ENCODE peak calls at places on chromosomes 4 and X, in five cellular contexts. O is colonic mucosa, S is tibial artery, M is stomach, R is suprapubic skin. X is an unnamed sample. For H3K36me3, the result is how much of the 10 kb centered on the place peaks cover.

GRCh38 chr4:42482516-42483327 is 85.4 kb downstream of the SHISA3 start:
- DNase-seq in O (no peak), S (no peak), M (no peak), R (no peak), X (no peak)

GRCh38 chr4:54526560-54526959 is 131.2 kb upstream of the KIT start:
- DNase-seq in O (no peak), S (no peak), M (no peak), R (no peak), X (no peak)

GRCh38 chrX:154529206-154529612 is 13.2 kb upstream of the FAM3A start:
- DNase-seq in O (no peak), S (no peak), M (no peak), R (no peak), X (no peak)

GRCh38 chr4:15938182-15938581 is 358 bp downstream of the FGFBP1 start:
- DNase-seq in O (peak), S (no peak), M (peak), R (no peak), X (no peak)

GRCh38 chr4:152803541-152803940 is 23.8 kb downstream of the ARFIP1 start:
- DNase-seq in O (no peak), S (no peak), M (no peak), R (no peak), X (no peak)

GRCh38 chr4:66906314-66906713 is 639.0 kb downstream of the CENPC start:
- DNase-seq in O (no peak), S (no peak), M (no peak), R (no peak), X (no peak)

GRCh38 chr4:152258804-152259708 is 276.8 kb downstream of the FBXW7 start:
- DNase-seq in O (no peak), S (no peak), M (no peak), R (no peak), X (no peak)

GRCh38 chr4:54386270-54386669 is 157.2 kb downstream of the PDGFRA start:
- DNase-seq in O (no peak), S (no peak), M (no peak), R (no peak), X (no peak)

GRCh38 chr4:53706422-53707032 is 115.2 kb upstream of the LNX1 start:
- DNase-seq in O (peak), S (no peak), M (no peak), R (no peak), X (no peak)

GRCh38 chr4:74874785-74875367 is 58.0 kb upstream of the PARM1 start:
- DNase-seq in O (peak), S (peak), M (peak), R (no peak), X (no peak)

GRCh38 chr4:179313823-179314222 is 1871.6 kb upstream of the AGA start:
- DNase-seq in O (no peak), S (no peak), M (no peak), R (no peak), X (no peak)

GRCh38 chr4:165537028-165537648 is 158.3 kb downstream of the CPE start:
- DNase-seq in O (no peak), S (no peak), M (no peak), R (no peak), X (peak)

GRCh38 chr4:6548201-6548881 is 26.6 kb upstream of the MAN2B2 start:
- DNase-seq in O (no peak), S (no peak), M (no peak), R (no peak), X (no peak)

GRCh38 chrX:144791298-144791697 is 456.0 kb upstream of the SPANXN1 start:
- DNase-seq in O (no peak), S (no peak), M (no peak), R (no peak), X (no peak)

GRCh38 chr4:53551281-53551864 is 39.9 kb downstream of the LNX1 start:
- DNase-seq in O (no peak), S (no peak), M (no peak), R (no peak), X (no peak)

GRCh38 chr4:19969492-19969891 is 282.2 kb upstream of the SLIT2 start:
- DNase-seq in O (no peak), S (no peak), M (no peak), R (no peak), X (no peak)

GRCh38 chrX:40868868-40869267 is 133.5 kb upstream of the MED14 start:
- DNase-seq in O (no peak), S (no peak), M (no peak), R (no peak), X (no peak)

GRCh38 chr4:36290641-36291040 is 9.2 kb downstream of the DTHD1 start:
- DNase-seq in O (peak), S (no peak), M (no peak), R (no peak), X (no peak)

GRCh38 chr4:141469392-141469791 is 167.0 kb upstream of the IL15 start:
- DNase-seq in O (no peak), S (no peak), M (no peak), R (no peak), X (no peak)

GRCh38 chrX:101136235-101136634 is 38.2 kb downstream of the CENPI start:
- DNase-seq in O (no peak), S (no peak), M (no peak), R (no peak), X (no peak)

GRCh38 chrX:54920610-54921426 is at the start of gene TRO:
- DNase-seq in O (no peak), S (no peak), M (no peak), R (no peak), X (no peak)
- H3K27ac ChIP-seq in O (no peak), S (peak), M (no peak), R (no peak), X (peak)

DNA sequence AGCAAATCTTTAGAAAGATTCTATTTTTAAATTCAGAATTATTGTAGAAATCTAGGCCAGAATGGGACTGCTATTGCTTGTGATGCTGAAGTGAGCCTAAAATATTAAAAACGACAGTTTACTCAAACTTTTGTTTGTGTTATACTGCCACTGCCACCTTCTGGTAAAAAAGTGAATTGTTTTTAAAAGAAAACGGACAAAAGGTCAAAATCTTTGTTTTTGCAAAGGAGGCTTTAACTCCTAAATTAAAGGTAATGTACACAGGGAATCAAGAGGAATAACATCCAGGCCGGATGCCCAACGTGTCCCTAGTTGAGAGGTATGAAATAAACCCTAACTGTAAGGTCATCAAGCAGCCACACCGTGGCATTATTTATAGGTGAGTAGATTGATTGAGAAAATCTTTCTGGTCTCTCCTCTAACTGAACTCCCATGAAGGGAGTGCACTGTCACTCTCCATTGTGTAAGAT is 338.3 kb upstream of the GALNT7 start:
- DNase-seq in O (no peak), S (no peak), M (no peak), R (no peak), X (no peak)
- H3K36me3 ChIP-seq in O (under half), S (under half), M (under half), R (under half), X (under half)

DNA sequence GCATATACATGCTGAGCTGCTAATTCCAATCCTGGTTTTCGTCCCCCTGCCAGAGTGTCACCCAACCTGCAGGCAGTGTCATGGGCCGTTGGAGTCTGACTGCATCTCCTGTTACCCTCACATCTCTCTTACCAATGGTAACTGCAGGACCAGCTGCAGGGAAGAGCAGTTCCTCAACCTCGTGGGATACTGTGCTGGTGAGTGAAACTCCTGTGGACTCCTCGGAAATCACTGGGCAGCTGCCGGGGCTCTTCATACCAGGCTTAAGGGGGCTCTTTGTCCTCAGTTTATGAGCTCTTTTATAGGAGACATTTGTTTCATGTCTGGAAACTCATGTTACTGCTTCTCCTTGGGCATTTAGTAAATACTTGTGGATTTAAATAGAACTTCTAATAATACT is 213.9 kb upstream of the ANXA3 start:
- DNase-seq in O (no peak), S (no peak), M (no peak), R (no peak), X (no peak)
- H3K27ac ChIP-seq in O (no peak), S (no peak), M (no peak), R (no peak), X (no peak)

DNA sequence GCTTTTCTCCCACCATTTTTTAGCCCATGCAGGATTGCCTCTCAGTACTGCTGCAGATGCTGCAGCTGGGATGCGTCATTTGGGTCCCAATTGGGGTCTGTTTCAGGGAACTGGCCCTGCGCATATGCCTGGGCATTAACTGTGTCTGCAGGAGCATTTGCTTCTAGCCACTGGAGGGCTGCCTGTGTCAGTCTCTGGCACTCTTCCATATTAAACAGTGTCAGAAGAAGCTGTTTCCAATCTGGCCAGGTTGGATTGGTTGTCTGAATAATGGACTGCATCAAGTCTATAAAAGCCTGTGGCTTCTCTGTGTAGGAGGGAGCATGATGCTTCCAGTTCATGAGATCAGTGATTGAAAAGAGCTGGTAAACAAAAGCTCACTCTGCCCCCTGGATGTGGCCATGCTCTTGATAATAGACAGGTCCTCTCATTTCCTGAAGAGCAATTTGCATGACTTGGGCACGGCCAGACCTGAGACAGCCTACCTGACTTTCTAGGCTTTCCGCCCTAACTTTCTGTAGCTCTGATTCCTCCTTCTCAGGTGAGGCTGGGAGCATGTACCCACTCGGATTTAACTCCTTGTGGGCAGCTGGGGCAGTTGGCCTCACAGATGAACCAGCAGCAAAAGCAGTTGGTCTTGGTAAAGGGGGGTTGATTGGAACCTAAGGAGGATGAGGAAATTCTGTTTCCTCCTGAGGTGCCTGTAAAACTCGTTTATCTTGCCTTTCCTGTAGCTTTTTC is 29.2 kb downstream of the SULT1E1 start:
- DNase-seq in O (peak), S (no peak), M (peak), R (no peak), X (no peak)
- H3K36me3 ChIP-seq in O (under half), S (under half), M (under half), R (under half), X (under half)

DNA sequence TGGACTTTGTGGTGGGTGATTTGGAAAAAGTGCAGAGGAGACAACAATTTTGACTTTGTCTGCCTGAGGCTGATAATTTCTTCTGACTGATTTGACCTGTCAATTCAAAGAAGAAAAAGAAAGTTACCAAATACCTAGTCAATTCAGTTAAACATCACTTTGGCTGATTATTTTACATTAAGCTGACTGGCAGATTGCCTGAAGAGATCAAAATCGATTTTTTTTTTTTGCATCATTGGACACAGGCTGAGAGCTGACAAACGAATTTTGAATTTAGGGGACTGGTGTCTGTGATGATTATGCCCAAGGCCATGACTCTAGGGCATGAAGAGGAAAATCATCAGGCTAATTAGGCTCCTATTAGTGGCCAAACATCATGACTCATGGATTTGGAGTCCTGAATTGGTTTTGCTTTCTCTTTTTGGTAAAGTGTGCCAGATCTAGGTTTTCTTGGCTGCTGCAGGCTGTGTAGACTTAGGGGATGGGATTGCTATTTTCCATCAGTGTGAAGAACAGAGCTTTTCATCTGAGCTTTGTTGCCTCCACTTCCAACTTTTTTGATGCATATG is 829.3 kb upstream of the LCORL start:
- DNase-seq in O (no peak), S (no peak), M (no peak), R (no peak), X (no peak)
- H3K27ac ChIP-seq in O (no peak), S (no peak), M (no peak), R (no peak), X (no peak)